ENCODE peak calls at places on chromosomes 16 and 17, in four cellular contexts. One of them, this sample, is unnamed.
A peak's percentile ranks its signal among the peaks of the same experiment; 100 is the strongest.

GRCh38 chr17:73969956-73970355 is 233.5 kb upstream of the RPL38 start:
- DNase-seq in A549: no peak
- DNase-seq in GM12878: no peak
- DNase-seq in HepG2: no peak
- DNase-seq in this sample: no peak

GRCh38 chr16:67915831-67916723 is 15.6 kb downstream of the CTRL start:
- DNase-seq in A549: no peak
- DNase-seq in GM12878: no peak
- DNase-seq in HepG2: peak; percentile 59
- DNase-seq in this sample: no peak

GRCh38 chr16:88070989-88071625 is 119.9 kb downstream of the BANP start:
- DNase-seq in A549: no peak
- DNase-seq in GM12878: no peak
- DNase-seq in HepG2: no peak
- DNase-seq in this sample: no peak

GRCh38 chr17:71184716-71185115 is 936.1 kb upstream of the SOX9 start:
- DNase-seq in A549: no peak
- DNase-seq in GM12878: no peak
- DNase-seq in HepG2: no peak
- DNase-seq in this sample: no peak

GRCh38 chr16:77945126-77945525 is 77.2 kb upstream of the CLEC3A start:
- DNase-seq in A549: no peak
- DNase-seq in GM12878: no peak
- DNase-seq in HepG2: no peak
- DNase-seq in this sample: no peak

GRCh38 chr16:69243479-69243878 is 56.5 kb downstream of the SNTB2 start:
- DNase-seq in A549: no peak
- DNase-seq in GM12878: no peak
- DNase-seq in HepG2: no peak
- DNase-seq in this sample: no peak

GRCh38 chr17:64531955-64532371 is 25.2 kb downstream of the CEP95 start:
- DNase-seq in A549: no peak
- DNase-seq in GM12878: no peak
- DNase-seq in HepG2: no peak
- DNase-seq in this sample: no peak

GRCh38 chr16:5415123-5415522 is 317.5 kb upstream of the EEF2KMT start:
- DNase-seq in A549: no peak
- DNase-seq in GM12878: no peak
- DNase-seq in HepG2: no peak
- DNase-seq in this sample: no peak

GRCh38 chr16:27245276-27246231 is 23.0 kb downstream of the NSMCE1 start:
- DNase-seq in A549: peak; percentile 65
- DNase-seq in GM12878: no peak
- DNase-seq in HepG2: no peak
- DNase-seq in this sample: peak; percentile 48

GRCh38 chr16:65988019-65988418 is 378.5 kb upstream of the CDH5 start:
- DNase-seq in A549: no peak
- DNase-seq in GM12878: no peak
- DNase-seq in HepG2: no peak
- DNase-seq in this sample: no peak

GRCh38 chr17:7593296-7593695 is 3.4 kb upstream of the SOX15 start:
- DNase-seq in A549: no peak
- DNase-seq in GM12878: no peak
- DNase-seq in HepG2: no peak
- DNase-seq in this sample: no peak

GRCh38 chr16:49921791-49922456 is 66.0 kb upstream of the ZNF423 start:
- DNase-seq in A549: peak; percentile 66
- DNase-seq in GM12878: no peak
- DNase-seq in HepG2: peak; percentile 63
- DNase-seq in this sample: peak; percentile 68
- TF ChIP-seq ESRRA in A549: no peak
- TF ChIP-seq ESRRA in GM12878: no peak
- TF ChIP-seq ESRRA in HepG2: no peak
- TF ChIP-seq ESRRA in this sample: no peak

GRCh38 chr16:29745126-29745852 is 501 bp downstream of the C16orf54 start:
- DNase-seq in A549: no peak
- DNase-seq in GM12878: no peak
- DNase-seq in HepG2: no peak
- DNase-seq in this sample: no peak
- H3K27ac ChIP-seq in A549: no peak overlapping the region
- H3K27ac ChIP-seq in GM12878: peak overlapping the region; percentile 90
- H3K27ac ChIP-seq in HepG2: no peak overlapping the region
- H3K27ac ChIP-seq in this sample: no peak overlapping the region

GRCh38 chr17:78132767-78133178 is 2.2 kb downstream of the TMC8 start:
- DNase-seq in A549: no peak
- DNase-seq in GM12878: no peak
- DNase-seq in HepG2: no peak
- DNase-seq in this sample: no peak

GRCh38 chr17:78135858-78136500 is 5.4 kb downstream of the TMC8 start:
- DNase-seq in A549: no peak
- DNase-seq in GM12878: no peak
- DNase-seq in HepG2: peak; percentile 62
- DNase-seq in this sample: peak; percentile 44

GRCh38 chr17:78134899-78135385 is 4.4 kb downstream of the TMC8 start:
- DNase-seq in A549: no peak
- DNase-seq in GM12878: no peak
- DNase-seq in HepG2: no peak
- DNase-seq in this sample: no peak

GRCh38 chr17:78133179-78133951 is 2.8 kb downstream of the TMC8 start:
- DNase-seq in A549: no peak
- DNase-seq in GM12878: no peak
- DNase-seq in HepG2: no peak
- DNase-seq in this sample: no peak

DNA sequence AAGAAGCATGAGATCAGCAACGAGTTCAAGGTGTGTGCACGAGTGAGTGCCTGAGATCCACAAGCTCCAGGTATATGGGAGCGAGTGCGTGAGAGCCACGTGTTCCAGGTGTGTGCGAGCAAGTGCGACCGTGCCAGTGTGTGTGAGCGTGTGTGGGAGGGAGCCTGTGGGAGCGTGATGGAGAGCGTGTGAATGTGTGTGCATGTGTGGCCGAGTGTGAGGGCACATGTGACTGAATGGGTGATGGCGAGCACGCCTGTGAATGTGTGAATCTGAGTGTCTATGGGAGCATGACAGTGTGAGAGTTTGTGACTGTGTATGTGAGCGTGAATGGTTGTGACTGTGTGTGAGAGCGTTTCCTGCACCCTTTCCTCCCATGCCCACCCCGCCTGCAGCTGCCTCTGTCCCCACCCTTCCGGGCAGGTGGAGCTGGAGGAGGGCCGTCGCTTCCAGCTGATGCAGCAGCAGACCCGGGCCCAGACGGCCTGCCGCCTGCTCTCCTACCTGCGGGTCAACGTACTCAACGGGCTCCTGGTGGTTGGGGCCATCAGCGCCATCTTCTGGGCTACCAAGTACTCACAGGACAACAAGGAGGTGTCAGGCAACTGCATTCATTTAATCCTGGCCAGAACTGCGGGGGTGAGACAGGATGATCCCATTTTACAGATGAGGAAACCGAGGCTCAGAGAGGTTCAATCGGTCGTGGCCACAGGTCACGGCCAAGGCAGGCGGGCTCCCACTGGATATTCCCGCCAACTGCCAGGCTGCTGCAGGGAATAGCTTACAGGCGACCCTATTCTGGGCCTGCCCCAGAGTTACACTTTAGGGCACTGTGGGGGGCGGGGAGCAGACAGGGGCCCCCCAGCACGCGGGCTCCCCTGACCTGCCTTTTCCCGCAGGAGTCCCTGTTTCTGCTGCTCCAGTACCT is 3.7 kb downstream of the TMC8 start:
- DNase-seq in A549: peak; percentile 79
- DNase-seq in GM12878: no peak
- DNase-seq in HepG2: peak; percentile 83
- DNase-seq in this sample: peak; percentile 52
- TF ChIP-seq ESRRA in A549: no peak
- TF ChIP-seq ESRRA in GM12878: no peak
- TF ChIP-seq ESRRA in HepG2: no peak
- TF ChIP-seq ESRRA in this sample: peak; percentile 57

GRCh38 chr16:1792836-1793577 is 498 bp downstream of the IGFALS start:
- DNase-seq in A549: no peak
- DNase-seq in GM12878: no peak
- DNase-seq in HepG2: no peak
- DNase-seq in this sample: no peak
- H3K27ac ChIP-seq in A549: no peak overlapping the region
- H3K27ac ChIP-seq in GM12878: no peak overlapping the region
- H3K27ac ChIP-seq in HepG2: peak overlapping the region; percentile 65
- H3K27ac ChIP-seq in this sample: no peak overlapping the region

GRCh38 chr16:57707331-57707730 is 12.7 kb downstream of the DRC7 start:
- DNase-seq in A549: no peak
- DNase-seq in GM12878: no peak
- DNase-seq in HepG2: no peak
- DNase-seq in this sample: no peak

GRCh38 chr16:57704905-57705852 is 10.6 kb downstream of the DRC7 start:
- DNase-seq in A549: no peak
- DNase-seq in GM12878: no peak
- DNase-seq in HepG2: no peak
- DNase-seq in this sample: no peak

GRCh38 chr16:57708168-57708567 is 13.6 kb downstream of the DRC7 start:
- DNase-seq in A549: no peak
- DNase-seq in GM12878: no peak
- DNase-seq in HepG2: no peak
- DNase-seq in this sample: no peak

GRCh38 chr16:57704011-57704904 is 9.7 kb downstream of the DRC7 start:
- DNase-seq in A549: peak; percentile 35
- DNase-seq in GM12878: no peak
- DNase-seq in HepG2: peak; percentile 92
- DNase-seq in this sample: no peak

GRCh38 chr16:57706717-57707116 is 12.1 kb downstream of the DRC7 start:
- DNase-seq in A549: no peak
- DNase-seq in GM12878: no peak
- DNase-seq in HepG2: no peak
- DNase-seq in this sample: no peak
- TF ChIP-seq ESRRA in A549: no peak
- TF ChIP-seq ESRRA in GM12878: no peak
- TF ChIP-seq ESRRA in HepG2: no peak
- TF ChIP-seq ESRRA in this sample: no peak

GRCh38 chr16:4377573-4378146 is 6.0 kb downstream of the VASN start:
- DNase-seq in A549: no peak
- DNase-seq in GM12878: no peak
- DNase-seq in HepG2: no peak
- DNase-seq in this sample: no peak
- H3K27ac ChIP-seq in A549: peak overlapping the region; percentile 51
- H3K27ac ChIP-seq in GM12878: no peak overlapping the region
- H3K27ac ChIP-seq in HepG2: peak overlapping the region; percentile 52
- H3K27ac ChIP-seq in this sample: no peak overlapping the region

GRCh38 chr16:35497399-35497798 is 2038.0 kb downstream of the TP53TG3F start:
- DNase-seq in A549: no peak
- DNase-seq in GM12878: no peak
- DNase-seq in HepG2: no peak
- DNase-seq in this sample: no peak

GRCh38 chr16:35492225-35492624 is 2032.8 kb downstream of the TP53TG3F start:
- DNase-seq in A549: no peak
- DNase-seq in GM12878: no peak
- DNase-seq in HepG2: no peak
- DNase-seq in this sample: no peak
- TF ChIP-seq ESRRA in A549: no peak
- TF ChIP-seq ESRRA in GM12878: no peak
- TF ChIP-seq ESRRA in HepG2: no peak
- TF ChIP-seq ESRRA in this sample: no peak